ENCODE peak calls at places on chromosomes 3 and 15, in seven cellular contexts. One of them, this sample, is unnamed.

GRCh38 chr15:75565062-75565970 is 13.8 kb downstream of the PTPN9 start:
- DNase-seq in IMR-90: peak
- DNase-seq in mesenchymal stem cell: no peak
- DNase-seq in neuronal stem cell: no peak
- DNase-seq in mesendoderm: peak
- DNase-seq in H1: no peak
- DNase-seq in trophoblast cell: peak
- DNase-seq in this sample: no peak

GRCh38 chr3:112002458-112002971 is 3.8 kb downstream of the TAGLN3 start:
- DNase-seq in IMR-90: peak
- DNase-seq in mesenchymal stem cell: no peak
- DNase-seq in neuronal stem cell: no peak
- DNase-seq in mesendoderm: no peak
- DNase-seq in H1: no peak
- DNase-seq in trophoblast cell: no peak
- DNase-seq in this sample: no peak

GRCh38 chr15:77376770-77377169 is 43.1 kb downstream of the PEAK1 start:
- DNase-seq in IMR-90: no peak
- DNase-seq in mesenchymal stem cell: no peak
- DNase-seq in neuronal stem cell: no peak
- DNase-seq in mesendoderm: no peak
- DNase-seq in H1: no peak
- DNase-seq in trophoblast cell: no peak
- DNase-seq in this sample: no peak

GRCh38 chr3:153896197-153896596 is 225.0 kb upstream of the ARHGEF26 start:
- DNase-seq in IMR-90: no peak
- DNase-seq in mesenchymal stem cell: no peak
- DNase-seq in neuronal stem cell: no peak
- DNase-seq in mesendoderm: no peak
- DNase-seq in H1: no peak
- DNase-seq in trophoblast cell: no peak
- DNase-seq in this sample: no peak

GRCh38 chr3:93989241-93989640 is 9.3 kb downstream of the ARL13B start:
- DNase-seq in IMR-90: no peak
- DNase-seq in mesenchymal stem cell: no peak
- DNase-seq in neuronal stem cell: no peak
- DNase-seq in mesendoderm: peak
- DNase-seq in H1: no peak
- DNase-seq in trophoblast cell: no peak
- DNase-seq in this sample: no peak

GRCh38 chr3:133377396-133377795 is 22.5 kb upstream of the BFSP2 start:
- DNase-seq in IMR-90: peak
- DNase-seq in mesenchymal stem cell: peak
- DNase-seq in neuronal stem cell: no peak
- DNase-seq in mesendoderm: peak
- DNase-seq in H1: no peak
- DNase-seq in trophoblast cell: no peak
- DNase-seq in this sample: no peak

GRCh38 chr15:70788114-70789049 is 25.0 kb upstream of the UACA start:
- DNase-seq in IMR-90: peak
- DNase-seq in mesenchymal stem cell: peak
- DNase-seq in neuronal stem cell: no peak
- DNase-seq in mesendoderm: no peak
- DNase-seq in H1: no peak
- DNase-seq in trophoblast cell: peak
- DNase-seq in this sample: no peak

GRCh38 chr3:181278468-181279238 is 289.1 kb upstream of the DNAJC19 start:
- DNase-seq in IMR-90: no peak
- DNase-seq in mesenchymal stem cell: no peak
- DNase-seq in neuronal stem cell: peak
- DNase-seq in mesendoderm: no peak
- DNase-seq in H1: no peak
- DNase-seq in trophoblast cell: no peak
- DNase-seq in this sample: no peak

GRCh38 chr3:69051796-69052566 is at the start of gene TMF1:
- DNase-seq in IMR-90: peak
- DNase-seq in mesenchymal stem cell: peak
- DNase-seq in neuronal stem cell: peak
- DNase-seq in mesendoderm: peak
- DNase-seq in H1: peak
- DNase-seq in trophoblast cell: peak
- DNase-seq in this sample: peak

GRCh38 chr3:155553800-155554199 is 191.1 kb downstream of the PLCH1 start:
- DNase-seq in IMR-90: no peak
- DNase-seq in mesenchymal stem cell: no peak
- DNase-seq in neuronal stem cell: no peak
- DNase-seq in mesendoderm: no peak
- DNase-seq in H1: no peak
- DNase-seq in trophoblast cell: no peak
- DNase-seq in this sample: no peak

GRCh38 chr15:69999392-70000085 is 98.2 kb downstream of the TLE3 start:
- DNase-seq in IMR-90: no peak
- DNase-seq in mesenchymal stem cell: no peak
- DNase-seq in neuronal stem cell: no peak
- DNase-seq in mesendoderm: no peak
- DNase-seq in H1: no peak
- DNase-seq in trophoblast cell: no peak
- DNase-seq in this sample: no peak

GRCh38 chr15:48324949-48325348 is 6.3 kb upstream of the DUT start:
- DNase-seq in IMR-90: no peak
- DNase-seq in mesenchymal stem cell: no peak
- DNase-seq in neuronal stem cell: no peak
- DNase-seq in mesendoderm: no peak
- DNase-seq in H1: no peak
- DNase-seq in trophoblast cell: no peak
- DNase-seq in this sample: no peak

GRCh38 chr3:150740733-150741496 is 22.1 kb downstream of the SIAH2 start:
- DNase-seq in IMR-90: no peak
- DNase-seq in mesenchymal stem cell: no peak
- DNase-seq in neuronal stem cell: no peak
- DNase-seq in mesendoderm: no peak
- DNase-seq in H1: no peak
- DNase-seq in trophoblast cell: no peak
- DNase-seq in this sample: no peak

GRCh38 chr3:176796371-176796770 is 400.9 kb downstream of the TBL1XR1 start:
- DNase-seq in IMR-90: peak
- DNase-seq in mesenchymal stem cell: peak
- DNase-seq in neuronal stem cell: no peak
- DNase-seq in mesendoderm: no peak
- DNase-seq in H1: no peak
- DNase-seq in trophoblast cell: peak
- DNase-seq in this sample: no peak

GRCh38 chr15:53160092-53160704 is 370.1 kb upstream of the ONECUT1 start:
- DNase-seq in IMR-90: no peak
- DNase-seq in mesenchymal stem cell: no peak
- DNase-seq in neuronal stem cell: no peak
- DNase-seq in mesendoderm: no peak
- DNase-seq in H1: no peak
- DNase-seq in trophoblast cell: no peak
- DNase-seq in this sample: no peak

GRCh38 chr15:70936326-70936725 is 43.7 kb downstream of the LRRC49 start:
- DNase-seq in IMR-90: peak
- DNase-seq in mesenchymal stem cell: no peak
- DNase-seq in neuronal stem cell: no peak
- DNase-seq in mesendoderm: no peak
- DNase-seq in H1: no peak
- DNase-seq in trophoblast cell: no peak
- DNase-seq in this sample: no peak

GRCh38 chr3:72652395-72652794 is 195.8 kb downstream of the SHQ1 start:
- DNase-seq in IMR-90: no peak
- DNase-seq in mesenchymal stem cell: no peak
- DNase-seq in neuronal stem cell: no peak
- DNase-seq in mesendoderm: peak
- DNase-seq in H1: no peak
- DNase-seq in trophoblast cell: no peak
- DNase-seq in this sample: no peak

GRCh38 chr3:64998317-64998716 is 310.5 kb upstream of the ADAMTS9 start:
- DNase-seq in IMR-90: no peak
- DNase-seq in mesenchymal stem cell: no peak
- DNase-seq in neuronal stem cell: no peak
- DNase-seq in mesendoderm: no peak
- DNase-seq in H1: no peak
- DNase-seq in trophoblast cell: no peak
- DNase-seq in this sample: no peak

GRCh38 chr3:3798641-3799113 is 554 bp upstream of the LRRN1 start:
- DNase-seq in IMR-90: no peak
- DNase-seq in mesenchymal stem cell: no peak
- DNase-seq in neuronal stem cell: no peak
- DNase-seq in mesendoderm: peak
- DNase-seq in H1: peak
- DNase-seq in trophoblast cell: no peak
- DNase-seq in this sample: peak

GRCh38 chr3:45980819-45981218 is 14.8 kb downstream of the FYCO1 start:
- DNase-seq in IMR-90: peak
- DNase-seq in mesenchymal stem cell: no peak
- DNase-seq in neuronal stem cell: no peak
- DNase-seq in mesendoderm: no peak
- DNase-seq in H1: no peak
- DNase-seq in trophoblast cell: no peak
- DNase-seq in this sample: no peak

GRCh38 chr3:12798559-12799179 is 2.2 kb downstream of the CAND2 start:
- DNase-seq in IMR-90: no peak
- DNase-seq in mesenchymal stem cell: no peak
- DNase-seq in neuronal stem cell: no peak
- DNase-seq in mesendoderm: no peak
- DNase-seq in H1: no peak
- DNase-seq in trophoblast cell: no peak
- DNase-seq in this sample: no peak

GRCh38 chr3:155230382-155230781 is 63.1 kb downstream of the STRIT1 start:
- DNase-seq in IMR-90: peak
- DNase-seq in mesenchymal stem cell: peak
- DNase-seq in neuronal stem cell: no peak
- DNase-seq in mesendoderm: no peak
- DNase-seq in H1: no peak
- DNase-seq in trophoblast cell: no peak
- DNase-seq in this sample: no peak

GRCh38 chr3:38583688-38584087 is 65.8 kb downstream of the SCN5A start:
- DNase-seq in IMR-90: no peak
- DNase-seq in mesenchymal stem cell: no peak
- DNase-seq in neuronal stem cell: no peak
- DNase-seq in mesendoderm: no peak
- DNase-seq in H1: no peak
- DNase-seq in trophoblast cell: no peak
- DNase-seq in this sample: peak

GRCh38 chr3:172096881-172097420 is 57.6 kb downstream of the FNDC3B start:
- DNase-seq in IMR-90: peak
- DNase-seq in mesenchymal stem cell: peak
- DNase-seq in neuronal stem cell: no peak
- DNase-seq in mesendoderm: peak
- DNase-seq in H1: no peak
- DNase-seq in trophoblast cell: peak
- DNase-seq in this sample: no peak

GRCh38 chr3:123027292-123028232 is at the start of gene SEMA5B:
- DNase-seq in IMR-90: no peak
- DNase-seq in mesenchymal stem cell: peak
- DNase-seq in neuronal stem cell: peak
- DNase-seq in mesendoderm: peak
- DNase-seq in H1: no peak
- DNase-seq in trophoblast cell: no peak
- DNase-seq in this sample: peak

GRCh38 chr3:8405144-8405543 is 96.5 kb upstream of the LMCD1 start:
- DNase-seq in IMR-90: no peak
- DNase-seq in mesenchymal stem cell: no peak
- DNase-seq in neuronal stem cell: no peak
- DNase-seq in mesendoderm: no peak
- DNase-seq in H1: no peak
- DNase-seq in trophoblast cell: no peak
- DNase-seq in this sample: no peak

GRCh38 chr3:187025656-187026320 is 95.5 kb downstream of the ST6GAL1 start:
- DNase-seq in IMR-90: no peak
- DNase-seq in mesenchymal stem cell: no peak
- DNase-seq in neuronal stem cell: no peak
- DNase-seq in mesendoderm: peak
- DNase-seq in H1: no peak
- DNase-seq in trophoblast cell: no peak
- DNase-seq in this sample: no peak

GRCh38 chr3:24264748-24265158 is 229.9 kb downstream of the THRB start:
- DNase-seq in IMR-90: peak
- DNase-seq in mesenchymal stem cell: peak
- DNase-seq in neuronal stem cell: no peak
- DNase-seq in mesendoderm: peak
- DNase-seq in H1: no peak
- DNase-seq in trophoblast cell: no peak
- DNase-seq in this sample: no peak
- H2BK5ac ChIP-seq in IMR-90: no peak
- H2BK5ac ChIP-seq in mesenchymal stem cell: no peak
- H2BK5ac ChIP-seq in neuronal stem cell: no peak
- H2BK5ac ChIP-seq in mesendoderm: no peak
- H2BK5ac ChIP-seq in H1: no peak
- H2BK5ac ChIP-seq in trophoblast cell: no peak
- H2BK5ac ChIP-seq in this sample: no peak

DNA sequence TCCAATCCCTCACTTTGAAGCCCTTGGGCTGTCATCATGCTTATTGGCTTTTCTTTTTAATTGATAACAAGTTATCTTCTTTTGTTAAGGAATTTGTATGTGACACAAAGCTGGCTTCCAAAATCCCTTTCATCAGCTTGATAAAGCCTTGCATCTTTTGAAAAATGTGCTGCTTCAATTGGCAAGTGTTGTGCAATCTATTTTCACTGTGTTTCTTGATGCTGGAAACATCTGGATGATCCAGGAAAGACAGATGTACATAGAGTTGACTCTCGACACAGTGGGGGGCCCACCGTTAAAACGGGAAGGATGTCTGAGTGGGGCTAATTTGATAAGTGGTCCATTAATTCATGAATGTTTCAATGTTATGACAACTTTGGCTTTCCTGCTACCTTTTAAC is 158.3 kb upstream of the WNT5A start:
- DNase-seq in IMR-90: no peak
- DNase-seq in mesenchymal stem cell: no peak
- DNase-seq in neuronal stem cell: no peak
- DNase-seq in mesendoderm: no peak
- DNase-seq in H1: no peak
- DNase-seq in trophoblast cell: no peak
- DNase-seq in this sample: no peak
- H3K4me2 ChIP-seq in IMR-90: no peak
- H3K4me2 ChIP-seq in mesenchymal stem cell: no peak
- H3K4me2 ChIP-seq in neuronal stem cell: no peak
- H3K4me2 ChIP-seq in mesendoderm: no peak
- H3K4me2 ChIP-seq in H1: no peak
- H3K4me2 ChIP-seq in trophoblast cell: no peak
- H3K4me2 ChIP-seq in this sample: no peak

GRCh38 chr3:58184982-58185360 is 25.8 kb downstream of the DNASE1L3 start:
- DNase-seq in IMR-90: no peak
- DNase-seq in mesenchymal stem cell: no peak
- DNase-seq in neuronal stem cell: no peak
- DNase-seq in mesendoderm: no peak
- DNase-seq in H1: no peak
- DNase-seq in trophoblast cell: no peak
- DNase-seq in this sample: no peak
- H2BK5ac ChIP-seq in IMR-90: no peak
- H2BK5ac ChIP-seq in mesenchymal stem cell: no peak
- H2BK5ac ChIP-seq in neuronal stem cell: no peak
- H2BK5ac ChIP-seq in mesendoderm: no peak
- H2BK5ac ChIP-seq in H1: no peak
- H2BK5ac ChIP-seq in trophoblast cell: no peak
- H2BK5ac ChIP-seq in this sample: no peak

DNA sequence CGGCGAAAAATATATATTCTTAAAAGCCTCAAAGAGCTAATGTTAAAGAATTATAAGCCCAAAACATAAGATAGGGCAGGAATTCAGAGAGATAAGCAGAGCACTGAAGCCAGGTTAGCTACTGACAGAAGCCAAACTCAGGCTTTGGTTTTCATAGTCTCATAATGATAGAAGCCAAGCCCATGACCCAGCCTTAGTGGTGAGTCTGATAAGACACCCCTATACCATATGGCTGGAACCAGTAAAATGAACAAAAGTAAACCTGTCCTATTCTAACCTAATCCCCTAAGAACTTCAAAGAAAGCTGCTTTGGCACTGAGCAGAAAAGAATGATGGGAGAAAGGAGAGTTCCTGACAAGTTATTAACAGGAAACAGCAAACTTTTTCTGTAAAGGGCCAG is 25.9 kb downstream of the MYO9A start:
- DNase-seq in IMR-90: no peak
- DNase-seq in mesenchymal stem cell: no peak
- DNase-seq in neuronal stem cell: no peak
- DNase-seq in mesendoderm: no peak
- DNase-seq in H1: no peak
- DNase-seq in trophoblast cell: no peak
- DNase-seq in this sample: no peak
- H3K4me2 ChIP-seq in IMR-90: no peak
- H3K4me2 ChIP-seq in mesenchymal stem cell: no peak
- H3K4me2 ChIP-seq in neuronal stem cell: no peak
- H3K4me2 ChIP-seq in mesendoderm: no peak
- H3K4me2 ChIP-seq in H1: no peak
- H3K4me2 ChIP-seq in trophoblast cell: no peak
- H3K4me2 ChIP-seq in this sample: no peak

This sample was measured in H9.